ENCODE peak calls at places on chromosomes 4 and X, in five cellular contexts. H is stimulated activated CD8-positive, alpha-beta memory T cell treated with anti-CD3 and anti-CD28 coated beads, Interleukin-7, amount 100 ng/mL, for 48 hours; X is stimulated activated CD4-positive, alpha-beta T cell treated with anti-CD3 and anti-CD28 coated beads, Interleukin-2, amount 100 ng/mL, for 48 hours; F is CD8-positive, alpha-beta T cell; B is RWPE1. A is an unnamed sample.

GRCh38 chr4:176910646-176911045 is 117.9 kb upstream of the VEGFC start:
- DNase-seq in X (no peak), F (no peak), B (no peak), H (no peak), A (no peak)

GRCh38 chr4:176406736-176407135 is 87.0 kb downstream of the SPCS3 start:
- DNase-seq in X (no peak), F (no peak), B (no peak), H (no peak), A (no peak)

GRCh38 chrX:3176439-3176820 is 135.2 kb downstream of the ARSF start:
- DNase-seq in B (no peak), F (no peak), H (no peak), X (no peak), A (no peak)

GRCh38 chr4:110381784-110382183 is 94.2 kb upstream of the ENPEP start:
- DNase-seq in H (no peak), X (no peak), B (no peak), F (no peak), A (no peak)

GRCh38 chr4:30860983-30861382 is 140.8 kb downstream of the PCDH7 start:
- DNase-seq in H (no peak), F (no peak), B (peak; percentile 36), X (no peak), A (no peak)

GRCh38 chr4:16029329-16029728 is 54.5 kb downstream of the PROM1 start:
- DNase-seq in F (no peak), B (no peak), X (no peak), H (no peak), A (no peak)

GRCh38 chr4:153112071-153112460 is 92.2 kb upstream of the TRIM2 start:
- DNase-seq in H (peak; percentile 37), F (peak; percentile 44), B (no peak), X (peak; percentile 19), A (no peak)

GRCh38 chr4:27010334-27010940 is 149.8 kb downstream of the STIM2 start:
- DNase-seq in H (no peak), F (peak; percentile 66), B (peak; percentile 53), X (peak; percentile 39), A (peak; percentile 23)

GRCh38 chr4:7581477-7581876 is 146.7 kb upstream of the PSAPL1 start:
- DNase-seq in B (peak; percentile 17), X (no peak), F (no peak), H (no peak), A (no peak)

GRCh38 chr4:152880263-152880662 is 55.9 kb upstream of the FHDC1 start:
- DNase-seq in H (no peak), X (no peak), F (no peak), B (no peak), A (no peak)

A was measured in NCI-H748 treated with DMSO at 0.1 percent for 48 hours.